ENCODE peak calls at places on chromosomes 3 and 15, in six cellular contexts. U is tibial nerve, R is NB4, K is type B pancreatic cell, B is neural crest cell, J is tibial artery. G is an unnamed sample.

GRCh38 chr15:25173241-25174028 is 218.6 kb downstream of the SNRPN start:
- DNase-seq in B (no peak), J (no peak), U (no peak), R (no peak), K (no peak), G (peak; percentile 79)

GRCh38 chr3:27542469-27542868 is 58.3 kb upstream of the SLC4A7 start:
- DNase-seq in K (no peak), B (no peak), U (no peak), J (no peak), R (no peak), G (no peak)

GRCh38 chr15:39918688-39919385 is 1.2 kb downstream of the GPR176 start:
- DNase-seq in B (no peak), R (no peak), K (no peak), J (no peak), U (no peak), G (no peak)

GRCh38 chr3:118938183-118938961 is 96.3 kb downstream of the IGSF11 start:
- DNase-seq in U (no peak), J (no peak), B (no peak), R (no peak), K (no peak), G (no peak)

GRCh38 chr3:76470285-76470684 is 569.6 kb upstream of the ROBO2 start:
- DNase-seq in K (no peak), J (no peak), R (no peak), B (no peak), U (no peak), G (no peak)

GRCh38 chr15:50968353-50968752 is 59.9 kb downstream of the AP4E1 start:
- DNase-seq in R (no peak), K (no peak), B (no peak), J (no peak), U (no peak), G (no peak)

GRCh38 chr3:179902061-179902460 is 134.7 kb downstream of the PEX5L start:
- DNase-seq in U (no peak), J (no peak), K (no peak), R (no peak), B (no peak), G (no peak)

GRCh38 chr3:191412764-191413163 is 48.2 kb upstream of the PYDC2 start:
- DNase-seq in K (no peak), U (no peak), R (no peak), B (no peak), J (no peak), G (no peak)

GRCh38 chr3:114155370-114155821 is 23.5 kb downstream of the DRD3 start:
- DNase-seq in B (peak; percentile 18), K (no peak), U (no peak), R (peak; percentile 57), J (no peak), G (no peak)

GRCh38 chr15:71385469-71385868 is 270.2 kb downstream of the THSD4 start:
- DNase-seq in R (no peak), J (no peak), U (no peak), B (no peak), K (no peak), G (no peak)

GRCh38 chr15:67827561-67828378 is 2.5 kb downstream of the SKOR1 start:
- DNase-seq in B (no peak), K (no peak), J (peak; percentile 55), U (no peak), R (no peak), G (no peak)

GRCh38 chr15:76057332-76058000 is 2.3 kb upstream of the TMEM266 start:
- DNase-seq in B (peak; percentile 60), U (no peak), J (no peak), K (no peak), R (peak; percentile 78), G (no peak)

GRCh38 chr15:41930221-41930866 is 36.5 kb upstream of the SPTBN5 start:
- DNase-seq in R (peak; percentile 71), U (no peak), B (no peak), J (peak; percentile 85), K (no peak), G (no peak)
- TF ChIP-seq CTCF in R (no peak), U (no peak), B (no peak), J (peak; percentile 47), K (no peak), G (no peak)

GRCh38 chr3:104460477-104461406 is 906.0 kb upstream of the ALCAM start:
- DNase-seq in J (no peak), K (no peak), B (no peak), U (no peak), R (no peak), G (no peak)
- TF ChIP-seq CTCF in J (peak; percentile 17), K (peak; percentile 62), B (peak; percentile 59), U (peak; percentile 48), R (no peak), G (peak; percentile 18)

DNA sequence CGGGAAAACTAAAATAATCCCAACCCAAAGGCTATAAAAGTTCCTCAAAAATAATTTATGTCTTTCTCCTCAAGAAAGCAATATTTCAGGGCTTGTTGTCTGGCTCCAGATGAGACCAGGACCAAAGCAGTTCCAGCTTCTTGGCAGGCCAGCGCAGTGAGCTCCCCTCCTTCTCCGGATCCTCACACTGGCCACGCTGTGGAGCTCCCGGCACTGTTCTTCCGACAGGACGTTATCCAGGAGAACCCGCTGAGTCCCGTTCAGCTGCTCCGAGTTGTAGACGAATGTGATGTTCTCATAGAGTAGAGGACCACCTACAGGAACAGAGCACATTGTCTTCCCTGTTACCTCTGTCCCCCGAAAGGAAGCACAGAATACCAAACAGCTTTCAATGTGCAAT is 146.3 kb downstream of the P3H2 start:
- DNase-seq in K (no peak), J (no peak), R (no peak), B (no peak), U (no peak), G (no peak)
- TF ChIP-seq CTCF in K (no peak), J (peak; percentile 11), R (no peak), B (no peak), U (no peak), G (no peak)

GRCh38 chr3:153783106-153783505 is 338.1 kb upstream of the ARHGEF26 start:
- DNase-seq in R (no peak), J (no peak), U (no peak), K (no peak), B (no peak), G (no peak)

GRCh38 chr3:153789380-153789779 is 331.8 kb upstream of the ARHGEF26 start:
- DNase-seq in U (no peak), J (no peak), R (no peak), K (no peak), B (no peak), G (no peak)

GRCh38 chr3:153783804-153784203 is 337.4 kb upstream of the ARHGEF26 start:
- DNase-seq in J (no peak), B (no peak), K (no peak), U (no peak), R (no peak), G (no peak)

GRCh38 chr3:153785901-153786300 is 335.3 kb upstream of the ARHGEF26 start:
- DNase-seq in R (no peak), U (no peak), J (no peak), B (no peak), K (no peak), G (no peak)
- TF ChIP-seq CTCF in R (no peak), U (no peak), J (no peak), B (no peak), K (no peak), G (no peak)

DNA sequence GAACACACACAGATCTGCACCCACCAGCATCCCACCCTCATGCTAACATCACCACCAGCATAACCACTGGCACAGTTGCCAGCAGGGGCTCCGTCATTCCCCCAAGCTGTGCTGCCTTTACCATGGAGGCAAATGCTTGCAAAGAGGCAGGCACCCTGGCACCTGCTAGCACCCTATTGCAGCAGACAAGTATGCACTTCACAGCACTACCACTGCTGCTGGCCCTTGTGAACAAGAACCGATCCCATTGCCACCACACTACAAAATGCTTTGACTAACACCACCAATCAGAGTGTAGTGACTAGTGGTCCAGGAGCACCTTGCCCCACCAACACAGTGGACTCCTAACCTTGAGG is 862.2 kb upstream of the DPPA4 start:
- DNase-seq in K (no peak), B (no peak), U (no peak), R (no peak), J (peak; percentile 49), G (no peak)
- TF ChIP-seq CTCF in K (no peak), B (no peak), U (no peak), R (no peak), J (no peak), G (no peak)

GRCh38 chr15:60047701-60048100 is 43.6 kb downstream of the FOXB1 start:
- DNase-seq in U (no peak), J (no peak), B (no peak), K (no peak), R (no peak), G (no peak)

GRCh38 chr15:60043744-60044435 is 39.8 kb downstream of the FOXB1 start:
- DNase-seq in R (no peak), J (no peak), K (no peak), B (no peak), U (no peak), G (no peak)

GRCh38 chr15:60049948-60050347 is 45.8 kb downstream of the FOXB1 start:
- DNase-seq in B (no peak), J (no peak), U (no peak), R (no peak), K (no peak), G (no peak)

DNA sequence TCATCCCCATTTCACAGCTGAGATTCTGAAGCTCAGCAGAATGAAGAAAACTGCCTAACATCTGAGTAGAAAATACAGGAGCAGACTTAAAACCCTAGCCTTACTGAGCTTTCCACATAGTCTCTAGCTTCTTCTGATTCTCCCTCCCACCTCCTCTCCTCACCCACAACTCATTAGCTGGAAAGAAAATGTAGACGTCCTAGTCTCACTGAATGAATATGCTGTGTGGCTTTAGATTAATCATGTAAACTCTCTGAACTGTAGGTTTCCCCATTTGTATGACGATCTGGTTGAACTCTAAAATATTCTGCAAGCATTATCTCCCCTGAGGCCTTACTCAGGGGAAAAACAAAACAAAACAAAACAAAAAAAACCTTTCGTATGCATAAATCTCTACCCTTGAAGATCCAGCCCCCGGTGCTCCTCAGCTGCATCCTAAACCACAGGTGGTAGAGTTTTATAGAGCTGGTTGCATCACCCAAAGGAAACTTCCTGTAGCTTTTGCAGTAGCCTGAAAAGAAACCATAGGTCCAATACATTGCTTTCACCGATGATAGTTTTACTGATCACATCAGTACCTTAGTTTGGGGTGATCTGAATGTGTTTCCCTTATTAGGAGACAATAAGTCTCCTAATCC is 40.6 kb downstream of the FOXB1 start:
- DNase-seq in J (no peak), R (peak; percentile 44), K (no peak), U (no peak), B (no peak), G (no peak)
- TF ChIP-seq CTCF in J (no peak), R (no peak), K (no peak), U (no peak), B (no peak), G (no peak)

G was measured in vagina.